ENCODE peak calls at places on chromosome 1, in four cellular contexts. I is astrocyte of the spinal cord; F is stimulated activated CD4-positive, alpha-beta T cell treated with anti-CD3 and anti-CD28 coated beads, Interleukin-4, amount 100 ng/mL, for 48 hours; V is endothelial cell. L is an unnamed sample.

GRCh38 chr1:62070384-62071011 is 124.2 kb upstream of the L1TD1 start:
- DNase-seq in V (peak; percentile 25), F (no peak), I (peak; percentile 44), L (peak; percentile 12)

GRCh38 chr1:46166521-46167462 is 8.1 kb upstream of the TSPAN1 start:
- DNase-seq in V (no peak), I (no peak), F (no peak), L (no peak)

GRCh38 chr1:156140879-156141707 is 12.3 kb upstream of the SEMA4A start:
- DNase-seq in V (peak; percentile 84), I (no peak), F (no peak), L (no peak)

GRCh38 chr1:29579821-29580425 is 343.6 kb downstream of the PTPRU start:
- DNase-seq in I (peak; percentile 82), F (no peak), V (no peak), L (peak; percentile 44)

GRCh38 chr1:201503397-201504176 is 3.3 kb downstream of the CSRP1 start:
- DNase-seq in I (peak; percentile 98), V (no peak), F (no peak), L (peak; percentile 96)

GRCh38 chr1:230581446-230582079 is 60.7 kb upstream of the COG2 start:
- DNase-seq in I (no peak), F (no peak), V (peak; percentile 35), L (no peak)

GRCh38 chr1:206863266-206863665 is 2.2 kb upstream of the IL20 start:
- DNase-seq in F (no peak), I (no peak), V (no peak), L (no peak)

GRCh38 chr1:18922848-18923475 is 20.6 kb upstream of the ALDH4A1 start:
- DNase-seq in I (no peak), V (no peak), F (no peak), L (no peak)

GRCh38 chr1:161131721-161132409 is 602 bp downstream of the DEDD start:
- DNase-seq in F (no peak), I (peak; percentile 11), V (no peak), L (no peak)

GRCh38 chr1:40232444-40232843 is 15.3 kb upstream of the TMCO2 start:
- DNase-seq in I (no peak), V (no peak), F (peak; percentile 60), L (no peak)